ENCODE peak calls at places on chromosomes 11 and 22, in seven cellular contexts. F is tibial artery; A is fibroblast of lung; B is SK-N-SH; T is CD8-positive, alpha-beta T cell; L is A549; S is uterus. M is an unnamed sample. For H3K4me1 and H3K9me3, the result is how much of the 10 kb centered on the place peaks cover.

GRCh38 chr11:75554258-75555022 is 7.6 kb upstream of the SERPINH1 start:
- DNase-seq in F (peak), T (no peak), B (peak), A (peak), S (peak), L (no peak), M (peak)

GRCh38 chr11:43327987-43328386 is 16.2 kb downstream of the API5 start:
- DNase-seq in L (peak), F (no peak), A (peak), B (no peak), T (no peak), S (no peak), M (no peak)

GRCh38 chr11:34585870-34586654 is 34.8 kb upstream of the EHF start:
- DNase-seq in T (no peak), A (peak), L (peak), F (no peak), B (peak), S (no peak), M (no peak)

GRCh38 chr11:134728186-134728585 is 316.1 kb upstream of the B3GAT1 start:
- DNase-seq in L (no peak), B (no peak), T (no peak), A (no peak), S (no peak), F (no peak), M (no peak)

GRCh38 chr11:76184551-76184993 is 21.7 kb downstream of the WNT11 start:
- DNase-seq in A (no peak), L (no peak), B (peak), T (no peak), F (no peak), S (no peak), M (no peak)

GRCh38 chr11:75498556-75499255 is 27.0 kb downstream of the GDPD5 start:
- DNase-seq in T (no peak), B (no peak), S (no peak), A (peak), F (peak), L (peak), M (no peak)

GRCh38 chr11:67024410-67024809 is 1.5 kb downstream of the SYT12 start:
- DNase-seq in A (peak), F (no peak), L (no peak), T (peak), S (no peak), B (no peak), M (no peak)

GRCh38 chr22:49979587-49980264 is 19.2 kb downstream of the PIM3 start:
- DNase-seq in A (peak), F (peak), L (peak), T (no peak), S (no peak), B (peak), M (peak)

GRCh38 chr11:121892863-121893262 is 223.2 kb downstream of the BLID start:
- DNase-seq in A (peak), L (no peak), S (no peak), F (no peak), B (no peak), T (no peak), M (no peak)

GRCh38 chr22:25083414-25084166 is 116.1 kb upstream of the CRYBB3 start:
- DNase-seq in S (no peak), L (no peak), A (no peak), B (peak), F (no peak), T (no peak), M (no peak)

GRCh38 chr11:67303989-67304411 is 670 bp downstream of the SSH3 start:
- DNase-seq in T (no peak), A (peak), B (peak), L (no peak), F (no peak), S (peak), M (peak)

GRCh38 chr11:7844521-7844920 is 47.8 kb upstream of the OR5P2 start:
- DNase-seq in L (no peak), T (no peak), A (no peak), S (no peak), F (no peak), B (no peak), M (no peak)

GRCh38 chr22:40414306-40414705 is 43.9 kb downstream of the SGSM3 start:
- DNase-seq in B (no peak), L (no peak), A (peak), T (no peak), F (no peak), S (no peak), M (no peak)
- H3K4me1 ChIP-seq in B (under half), L (under half), A (under half), T (under half), F (under half), S (under half), M (under half)

DNA sequence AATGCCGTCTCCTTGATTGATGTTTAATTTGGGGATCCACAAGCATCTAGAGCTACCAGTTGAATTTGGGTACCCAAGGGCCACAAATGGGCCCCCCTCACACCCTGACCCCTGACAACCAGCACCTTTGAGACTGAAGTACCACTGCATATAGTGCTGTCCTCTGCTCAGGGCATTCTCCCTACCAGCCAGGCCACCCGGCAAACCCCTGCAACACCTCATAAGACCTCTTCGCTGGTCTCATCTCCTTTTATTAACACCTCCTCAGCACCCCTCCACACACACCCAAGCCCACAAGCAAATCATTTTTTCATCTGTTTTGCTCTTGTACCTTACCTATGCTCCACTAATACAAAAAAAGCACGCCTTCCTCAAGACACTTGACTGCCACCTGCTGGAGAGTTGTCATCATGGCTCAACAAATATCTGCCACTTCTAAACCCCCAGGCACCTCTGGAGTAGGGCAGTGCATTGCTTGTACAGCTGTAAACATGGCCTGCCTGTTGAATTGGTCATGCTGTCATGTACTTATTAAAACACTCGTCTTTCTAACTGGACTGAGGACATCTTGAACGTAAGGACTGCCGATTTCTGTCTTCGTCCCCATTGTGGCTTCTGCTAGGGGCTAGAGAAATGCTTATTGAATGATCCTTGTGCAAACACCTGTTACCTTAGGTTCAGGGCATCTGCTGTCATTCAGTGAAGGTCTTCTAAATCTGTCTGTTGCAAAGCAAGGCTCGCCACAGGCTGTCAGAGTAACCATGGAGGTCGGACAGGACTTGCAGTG is 66.5 kb downstream of the BMAL1 start:
- DNase-seq in S (peak), L (peak), F (peak), T (peak), B (peak), A (peak), M (peak)
- H3K27ac ChIP-seq in S (no peak), L (peak), F (no peak), T (no peak), B (no peak), A (no peak), M (no peak)

GRCh38 chr22:47570851-47571250 is 808.4 kb downstream of the TBC1D22A start:
- DNase-seq in B (no peak), F (peak), T (peak), A (no peak), S (no peak), L (no peak), M (no peak)
- H3K9me3 ChIP-seq in B (under half), F (under half), T (under half), A (under half), S (under half), L (under half), M (under half)

GRCh38 chr22:38448945-38449745 is 5.9 kb downstream of the KCNJ4 start:
- DNase-seq in A (no peak), L (no peak), S (no peak), T (no peak), F (no peak), B (no peak), M (peak)

GRCh38 chr22:38451864-38452263 is 3.1 kb downstream of the KCNJ4 start:
- DNase-seq in T (no peak), B (no peak), L (no peak), A (no peak), S (no peak), F (no peak), M (no peak)

GRCh38 chr22:38450234-38450797 is 4.7 kb downstream of the KCNJ4 start:
- DNase-seq in L (no peak), F (no peak), S (no peak), A (no peak), T (no peak), B (no peak), M (no peak)

GRCh38 chr22:38451404-38451803 is 3.6 kb downstream of the KCNJ4 start:
- DNase-seq in L (no peak), B (no peak), F (no peak), A (no peak), S (no peak), T (no peak), M (no peak)

GRCh38 chr22:38449776-38450175 is 5.2 kb downstream of the KCNJ4 start:
- DNase-seq in B (no peak), T (no peak), F (no peak), S (no peak), L (no peak), A (no peak), M (no peak)
- H3K4me1 ChIP-seq in B (under half), T (under half), F (under half), S (under half), L (under half), A (under half), M (under half)

GRCh38 chr11:58900479-58901420 is 38.5 kb upstream of the GLYATL1 start:
- DNase-seq in A (peak), L (peak), S (no peak), B (peak), F (peak), T (no peak), M (peak)
- H3K27ac ChIP-seq in A (no peak), L (no peak), S (no peak), B (no peak), F (no peak), T (no peak), M (no peak)

GRCh38 chr11:113764522-113764921 is 9.0 kb downstream of the ZW10 start:
- DNase-seq in T (no peak), B (no peak), L (no peak), F (no peak), A (no peak), S (no peak), M (no peak)
- H3K9me3 ChIP-seq in T (under half), B (under half), L (under half), F (under half), A (under half), S (under half), M (under half)

GRCh38 chr22:23179381-23180294 is 671 bp upstream of the BCR start:
- DNase-seq in B (no peak), T (no peak), F (peak), L (no peak), S (peak), A (no peak), M (peak)
- H3K4me1 ChIP-seq in B (under half), T (under half), F (half or more), L (under half), S (under half), A (under half), M (under half)

GRCh38 chr22:41001722-41002122 is 50.5 kb downstream of the RBX1 start:
- DNase-seq in S (no peak), F (no peak), L (peak), A (peak), T (no peak), B (no peak), M (no peak)
- H3K27ac ChIP-seq in S (no peak), F (no peak), L (no peak), A (no peak), T (no peak), B (no peak), M (no peak)